ENCODE peak calls at places on chromosomes 2 and 18, in seven cellular contexts. W is GM12878; F is ovary; S is upper lobe of right lung; B is A673; J is suprapubic skin; V is effector memory CD4-positive, alpha-beta T cell. G is an unnamed sample.
A peak's percentile ranks its signal among the peaks of the same experiment; 100 is the strongest.

GRCh38 chr18:5175378-5175777 is 21.7 kb downstream of the AKAIN1 start:
- DNase-seq in W (no peak), F (no peak), S (no peak), B (no peak), J (no peak), V (no peak), G (no peak)

GRCh38 chr18:57716550-57716949 is 86.6 kb downstream of the ATP8B1 start:
- DNase-seq in W (no peak), F (no peak), S (no peak), B (no peak), J (no peak), V (no peak), G (no peak)

GRCh38 chr2:110886806-110887573 is 154.6 kb downstream of the ACOXL start:
- DNase-seq in W (no peak), F (no peak), S (no peak), B (no peak), J (no peak), V (no peak), G (no peak)

GRCh38 chr2:102141915-102142828 is at the start of gene IL1R1:
- DNase-seq in W (no peak), F (peak; percentile 89), S (peak; percentile 94), B (no peak), J (peak; percentile 90), V (no peak), G (peak; percentile 90)

GRCh38 chr2:31347788-31348187 is 66.8 kb downstream of the XDH start:
- DNase-seq in W (no peak), F (no peak), S (no peak), B (no peak), J (no peak), V (no peak), G (no peak)

GRCh38 chr2:201669865-201670264 is 26.6 kb upstream of the TMEM237 start:
- DNase-seq in W (no peak), F (no peak), S (no peak), B (no peak), J (no peak), V (no peak), G (no peak)

GRCh38 chr2:186690796-186691195 is 3.1 kb upstream of the FAM171B start:
- DNase-seq in W (no peak), F (no peak), S (no peak), B (no peak), J (no peak), V (no peak), G (no peak)

GRCh38 chr2:232325324-232326273 is 53.0 kb upstream of the ALPP start:
- DNase-seq in W (no peak), F (peak; percentile 82), S (peak; percentile 81), B (peak; percentile 58), J (peak; percentile 76), V (no peak), G (peak; percentile 79)

GRCh38 chr18:39796413-39796812 is 2158.6 kb upstream of the PIK3C3 start:
- DNase-seq in W (no peak), F (no peak), S (no peak), B (no peak), J (no peak), V (no peak), G (no peak)

GRCh38 chr2:127406454-127406853 is 11.8 kb upstream of the PROC start:
- DNase-seq in W (no peak), F (no peak), S (no peak), B (no peak), J (no peak), V (no peak), G (no peak)

GRCh38 chr2:111975819-111976218 is 77.4 kb downstream of the MERTK start:
- DNase-seq in W (no peak), F (no peak), S (no peak), B (no peak), J (no peak), V (no peak), G (no peak)

GRCh38 chr2:29777164-29777563 is 144.2 kb downstream of the ALK start:
- DNase-seq in W (no peak), F (no peak), S (no peak), B (no peak), J (no peak), V (no peak), G (no peak)

GRCh38 chr2:37090019-37090477 is 5.7 kb downstream of the GPATCH11 start:
- DNase-seq in W (peak; percentile 71), F (no peak), S (no peak), B (no peak), J (no peak), V (no peak), G (no peak)

GRCh38 chr2:42203792-42204191 is 34.6 kb downstream of the EML4 start:
- DNase-seq in W (no peak), F (no peak), S (no peak), B (no peak), J (no peak), V (no peak), G (no peak)

GRCh38 chr2:21452678-21453077 is 328.9 kb downstream of the TDRD15 start:
- DNase-seq in W (no peak), F (no peak), S (no peak), B (no peak), J (no peak), V (no peak), G (no peak)

GRCh38 chr18:23453657-23454011 is 547 bp downstream of the RIOK3 start:
- DNase-seq in W (no peak), F (no peak), S (no peak), B (no peak), J (no peak), V (no peak), G (no peak)

GRCh38 chr2:109255594-109255993 is 126.6 kb downstream of the SH3RF3 start:
- DNase-seq in W (no peak), F (no peak), S (no peak), B (no peak), J (peak; percentile 16), V (no peak), G (peak; percentile 14)
- H3K4me1 ChIP-seq in W (peaks cover 29% of the 10 kb centered on the region), F (peaks cover 2% of the 10 kb centered on the region), S (peaks cover 39% of the 10 kb centered on the region), B (no peaks in the 10 kb centered on the region), J (peaks cover 31% of the 10 kb centered on the region), V (no peaks in the 10 kb centered on the region), G (no peaks in the 10 kb centered on the region)

GRCh38 chr2:222304737-222305509 is 6.1 kb upstream of the PAX3 start:
- DNase-seq in W (no peak), F (no peak), S (no peak), B (peak; percentile 69), J (no peak), V (no peak), G (no peak)

GRCh38 chr2:222307138-222307756 is 8.4 kb upstream of the PAX3 start:
- DNase-seq in W (no peak), F (no peak), S (no peak), B (peak; percentile 88), J (no peak), V (no peak), G (no peak)

GRCh38 chr2:222306393-222307137 is 7.8 kb upstream of the PAX3 start:
- DNase-seq in W (no peak), F (no peak), S (no peak), B (peak; percentile 32), J (no peak), V (no peak), G (no peak)

GRCh38 chr2:222303828-222304736 is 5.3 kb upstream of the PAX3 start:
- DNase-seq in W (no peak), F (no peak), S (no peak), B (no peak), J (no peak), V (no peak), G (no peak)

DNA sequence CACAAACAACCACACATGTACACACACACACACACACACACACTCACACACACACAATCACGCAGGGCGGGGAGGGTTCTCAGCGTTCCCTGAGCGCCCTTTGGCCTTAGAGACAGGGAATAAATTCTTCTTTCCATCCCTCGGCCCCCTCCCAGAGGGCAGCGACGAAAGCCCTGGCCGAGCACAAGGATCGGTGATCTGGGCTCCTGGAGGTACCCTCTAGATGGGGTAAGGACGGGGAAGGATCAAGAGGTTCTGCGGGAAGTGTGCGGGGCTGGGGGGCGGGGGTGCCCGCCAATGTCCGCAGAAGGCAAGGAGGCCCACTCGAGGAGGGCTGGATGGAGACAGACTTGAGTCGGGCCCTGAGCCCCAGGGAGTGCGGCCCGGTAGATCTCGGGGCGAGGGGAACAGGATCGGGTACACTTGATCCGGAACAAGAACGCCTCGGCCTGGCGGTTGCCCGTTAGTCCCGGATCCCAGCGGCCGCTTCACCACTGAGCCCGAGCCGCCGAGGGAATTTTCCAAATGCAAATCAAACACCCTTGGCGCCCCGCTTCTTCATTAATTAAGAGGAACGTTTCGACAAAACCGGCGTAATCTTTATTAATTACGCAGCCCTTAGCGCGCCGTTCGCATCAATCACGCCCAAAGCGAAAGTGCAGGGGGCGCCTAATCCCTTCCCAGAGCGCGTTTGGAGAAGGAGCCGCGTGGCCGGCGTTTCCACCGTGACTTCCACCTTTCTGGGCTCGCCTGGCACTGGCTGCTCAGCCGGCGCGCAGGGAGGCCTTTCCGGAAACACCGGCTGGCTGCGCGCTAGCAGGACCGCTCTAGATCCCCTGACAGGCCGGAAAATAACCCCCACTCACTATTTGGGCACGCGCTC is 7.0 kb upstream of the PAX3 start:
- DNase-seq in W (no peak), F (peak; percentile 42), S (no peak), B (peak; percentile 72), J (peak; percentile 81), V (no peak), G (peak; percentile 58)
- H3K4me3 ChIP-seq in W (peak overlapping the region; percentile 56), F (peak overlapping the region; percentile 41), S (peak overlapping the region; percentile 49), B (peak overlapping the region; percentile 41), J (peak overlapping the region; percentile 54), V (peak overlapping the region; percentile 45), G (peak overlapping the region; percentile 51)

GRCh38 chr2:175855794-175856453 is 146.1 kb downstream of the LNPK start:
- DNase-seq in W (no peak), F (no peak), S (no peak), B (no peak), J (no peak), V (no peak), G (no peak)

GRCh38 chr2:175853110-175853509 is 149.0 kb downstream of the LNPK start:
- DNase-seq in W (no peak), F (no peak), S (no peak), B (no peak), J (no peak), V (no peak), G (no peak)

GRCh38 chr2:175854665-175855064 is 147.4 kb downstream of the LNPK start:
- DNase-seq in W (no peak), F (no peak), S (no peak), B (no peak), J (no peak), V (no peak), G (no peak)

GRCh38 chr2:175855236-175855635 is 146.8 kb downstream of the LNPK start:
- DNase-seq in W (no peak), F (no peak), S (no peak), B (no peak), J (no peak), V (no peak), G (no peak)

DNA sequence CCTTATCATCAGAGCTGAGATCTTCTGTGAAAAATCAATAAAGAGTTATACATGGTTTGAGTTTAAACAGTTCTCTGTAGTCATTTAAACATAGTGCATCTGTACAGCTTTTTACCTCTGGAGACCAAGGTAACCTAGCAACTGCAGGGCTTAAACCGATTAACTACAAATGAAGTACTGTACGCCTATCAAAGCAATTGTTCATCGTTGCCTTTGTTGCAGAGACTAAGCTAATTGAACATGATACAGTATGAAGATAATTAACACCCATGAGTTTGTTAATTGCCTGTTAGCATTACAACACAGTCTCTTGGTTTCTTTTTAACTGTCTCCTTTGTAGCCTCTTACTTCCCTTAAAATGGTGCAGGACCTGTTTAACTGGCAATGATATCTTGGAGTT is 147.9 kb downstream of the LNPK start:
- DNase-seq in W (no peak), F (no peak), S (no peak), B (no peak), J (no peak), V (no peak), G (no peak)
- H3K27ac ChIP-seq in W (no peak overlapping the region), F (no peak overlapping the region), S (no peak overlapping the region), B (no peak overlapping the region), J (no peak overlapping the region), V (no peak overlapping the region), G (no peak overlapping the region)

GRCh38 chr2:62197609-62198236 is 1.8 kb downstream of the B3GNT2 start:
- DNase-seq in W (no peak), F (no peak), S (peak; percentile 82), B (no peak), J (peak; percentile 85), V (no peak), G (peak; percentile 67)
- H3K4me1 ChIP-seq in W (peaks cover 24% of the 10 kb centered on the region), F (peaks cover 7% of the 10 kb centered on the region), S (peaks cover 53% of the 10 kb centered on the region), B (peaks cover 9% of the 10 kb centered on the region), J (peaks cover 53% of the 10 kb centered on the region), V (peaks cover 48% of the 10 kb centered on the region), G (peaks cover 29% of the 10 kb centered on the region)